ENCODE peak calls at places on chromosome 1, in nine cellular contexts. One of them, this sample, is unnamed.

GRCh38 chr1:70090875-70091274 is 114.5 kb downstream of the LRRC40 start:
- DNase-seq in GM12891: no peak
- DNase-seq in breast epithelium: no peak
- DNase-seq in suprapubic skin: no peak
- DNase-seq in stomach: no peak
- DNase-seq in endothelial cell of umbilical vein: no peak
- DNase-seq in upper lobe of left lung: no peak
- DNase-seq in transverse colon: no peak
- DNase-seq in K562: no peak
- DNase-seq in this sample: no peak

GRCh38 chr1:113133038-113133437 is 60.0 kb downstream of the LRIG2 start:
- DNase-seq in GM12891: no peak
- DNase-seq in breast epithelium: no peak
- DNase-seq in suprapubic skin: no peak
- DNase-seq in stomach: no peak
- DNase-seq in endothelial cell of umbilical vein: no peak
- DNase-seq in upper lobe of left lung: no peak
- DNase-seq in transverse colon: no peak
- DNase-seq in K562: no peak
- DNase-seq in this sample: no peak

GRCh38 chr1:230578621-230579020 is 63.7 kb upstream of the COG2 start:
- DNase-seq in GM12891: no peak
- DNase-seq in breast epithelium: no peak
- DNase-seq in suprapubic skin: no peak
- DNase-seq in stomach: no peak
- DNase-seq in endothelial cell of umbilical vein: no peak
- DNase-seq in upper lobe of left lung: no peak
- DNase-seq in transverse colon: no peak
- DNase-seq in K562: no peak
- DNase-seq in this sample: no peak

GRCh38 chr1:116164890-116165176 is 53.6 kb downstream of the MAB21L3 start:
- DNase-seq in GM12891: no peak
- DNase-seq in breast epithelium: no peak
- DNase-seq in suprapubic skin: no peak
- DNase-seq in stomach: no peak
- DNase-seq in endothelial cell of umbilical vein: no peak
- DNase-seq in upper lobe of left lung: no peak
- DNase-seq in transverse colon: no peak
- DNase-seq in K562: no peak
- DNase-seq in this sample: no peak

GRCh38 chr1:218164111-218164929 is 120.8 kb upstream of the RRP15 start:
- DNase-seq in GM12891: no peak
- DNase-seq in breast epithelium: no peak
- DNase-seq in suprapubic skin: no peak
- DNase-seq in stomach: no peak
- DNase-seq in endothelial cell of umbilical vein: peak
- DNase-seq in upper lobe of left lung: peak
- DNase-seq in transverse colon: peak
- DNase-seq in K562: no peak
- DNase-seq in this sample: peak

GRCh38 chr1:170660281-170660713 is 3.6 kb upstream of the PRRX1 start:
- DNase-seq in GM12891: no peak
- DNase-seq in breast epithelium: no peak
- DNase-seq in suprapubic skin: no peak
- DNase-seq in stomach: no peak
- DNase-seq in endothelial cell of umbilical vein: no peak
- DNase-seq in upper lobe of left lung: peak
- DNase-seq in transverse colon: no peak
- DNase-seq in K562: no peak
- DNase-seq in this sample: no peak

GRCh38 chr1:50214764-50215163 is 106.0 kb downstream of the ELAVL4 start:
- DNase-seq in GM12891: no peak
- DNase-seq in breast epithelium: no peak
- DNase-seq in suprapubic skin: no peak
- DNase-seq in stomach: no peak
- DNase-seq in endothelial cell of umbilical vein: no peak
- DNase-seq in upper lobe of left lung: peak
- DNase-seq in transverse colon: no peak
- DNase-seq in K562: no peak
- DNase-seq in this sample: no peak

GRCh38 chr1:48556161-48556850 is 84.3 kb upstream of the SPATA6 start:
- DNase-seq in GM12891: no peak
- DNase-seq in breast epithelium: no peak
- DNase-seq in suprapubic skin: no peak
- DNase-seq in stomach: no peak
- DNase-seq in endothelial cell of umbilical vein: no peak
- DNase-seq in upper lobe of left lung: no peak
- DNase-seq in transverse colon: no peak
- DNase-seq in K562: no peak
- DNase-seq in this sample: no peak

GRCh38 chr1:163124812-163125211 is 55.7 kb downstream of the RGS4 start:
- DNase-seq in GM12891: no peak
- DNase-seq in breast epithelium: no peak
- DNase-seq in suprapubic skin: no peak
- DNase-seq in stomach: no peak
- DNase-seq in endothelial cell of umbilical vein: no peak
- DNase-seq in upper lobe of left lung: no peak
- DNase-seq in transverse colon: no peak
- DNase-seq in K562: no peak
- DNase-seq in this sample: no peak

GRCh38 chr1:113981962-113982931 is 3.0 kb downstream of the OLFML3 start:
- DNase-seq in GM12891: no peak
- DNase-seq in breast epithelium: peak
- DNase-seq in suprapubic skin: no peak
- DNase-seq in stomach: peak
- DNase-seq in endothelial cell of umbilical vein: no peak
- DNase-seq in upper lobe of left lung: peak
- DNase-seq in transverse colon: peak
- DNase-seq in K562: no peak
- DNase-seq in this sample: no peak

GRCh38 chr1:224498574-224499170 is 64.1 kb upstream of the WDR26 start:
- DNase-seq in GM12891: no peak
- DNase-seq in breast epithelium: peak
- DNase-seq in suprapubic skin: no peak
- DNase-seq in stomach: no peak
- DNase-seq in endothelial cell of umbilical vein: peak
- DNase-seq in upper lobe of left lung: no peak
- DNase-seq in transverse colon: no peak
- DNase-seq in K562: no peak
- DNase-seq in this sample: no peak

GRCh38 chr1:51990478-51990965 is at the start of gene RAB3B:
- DNase-seq in GM12891: peak
- DNase-seq in breast epithelium: peak
- DNase-seq in suprapubic skin: no peak
- DNase-seq in stomach: peak
- DNase-seq in endothelial cell of umbilical vein: peak
- DNase-seq in upper lobe of left lung: peak
- DNase-seq in transverse colon: peak
- DNase-seq in K562: peak
- DNase-seq in this sample: peak

GRCh38 chr1:178502330-178502714 is 5.6 kb upstream of the CLEC20A start:
- DNase-seq in GM12891: no peak
- DNase-seq in breast epithelium: no peak
- DNase-seq in suprapubic skin: no peak
- DNase-seq in stomach: no peak
- DNase-seq in endothelial cell of umbilical vein: no peak
- DNase-seq in upper lobe of left lung: no peak
- DNase-seq in transverse colon: no peak
- DNase-seq in K562: no peak
- DNase-seq in this sample: no peak

GRCh38 chr1:200311256-200311655 is 98.6 kb downstream of the ZNF281 start:
- DNase-seq in GM12891: no peak
- DNase-seq in breast epithelium: no peak
- DNase-seq in suprapubic skin: no peak
- DNase-seq in stomach: no peak
- DNase-seq in endothelial cell of umbilical vein: no peak
- DNase-seq in upper lobe of left lung: no peak
- DNase-seq in transverse colon: no peak
- DNase-seq in K562: no peak
- DNase-seq in this sample: no peak

GRCh38 chr1:63042278-63042677 is 258.3 kb downstream of the ATG4C start:
- DNase-seq in GM12891: no peak
- DNase-seq in breast epithelium: no peak
- DNase-seq in suprapubic skin: no peak
- DNase-seq in stomach: no peak
- DNase-seq in endothelial cell of umbilical vein: no peak
- DNase-seq in upper lobe of left lung: no peak
- DNase-seq in transverse colon: no peak
- DNase-seq in K562: no peak
- DNase-seq in this sample: no peak

GRCh38 chr1:246002725-246003441 is 504.2 kb downstream of the SMYD3 start:
- DNase-seq in GM12891: peak
- DNase-seq in breast epithelium: peak
- DNase-seq in suprapubic skin: peak
- DNase-seq in stomach: peak
- DNase-seq in endothelial cell of umbilical vein: peak
- DNase-seq in upper lobe of left lung: peak
- DNase-seq in transverse colon: peak
- DNase-seq in K562: peak
- DNase-seq in this sample: peak

GRCh38 chr1:41758904-41759548 is 159.7 kb downstream of the HIVEP3 start:
- DNase-seq in GM12891: no peak
- DNase-seq in breast epithelium: no peak
- DNase-seq in suprapubic skin: no peak
- DNase-seq in stomach: no peak
- DNase-seq in endothelial cell of umbilical vein: peak
- DNase-seq in upper lobe of left lung: no peak
- DNase-seq in transverse colon: no peak
- DNase-seq in K562: no peak
- DNase-seq in this sample: no peak

GRCh38 chr1:157494093-157494492 is 58.2 kb downstream of the FCRL5 start:
- DNase-seq in GM12891: no peak
- DNase-seq in breast epithelium: no peak
- DNase-seq in suprapubic skin: no peak
- DNase-seq in stomach: no peak
- DNase-seq in endothelial cell of umbilical vein: no peak
- DNase-seq in upper lobe of left lung: no peak
- DNase-seq in transverse colon: no peak
- DNase-seq in K562: no peak
- DNase-seq in this sample: no peak

DNA sequence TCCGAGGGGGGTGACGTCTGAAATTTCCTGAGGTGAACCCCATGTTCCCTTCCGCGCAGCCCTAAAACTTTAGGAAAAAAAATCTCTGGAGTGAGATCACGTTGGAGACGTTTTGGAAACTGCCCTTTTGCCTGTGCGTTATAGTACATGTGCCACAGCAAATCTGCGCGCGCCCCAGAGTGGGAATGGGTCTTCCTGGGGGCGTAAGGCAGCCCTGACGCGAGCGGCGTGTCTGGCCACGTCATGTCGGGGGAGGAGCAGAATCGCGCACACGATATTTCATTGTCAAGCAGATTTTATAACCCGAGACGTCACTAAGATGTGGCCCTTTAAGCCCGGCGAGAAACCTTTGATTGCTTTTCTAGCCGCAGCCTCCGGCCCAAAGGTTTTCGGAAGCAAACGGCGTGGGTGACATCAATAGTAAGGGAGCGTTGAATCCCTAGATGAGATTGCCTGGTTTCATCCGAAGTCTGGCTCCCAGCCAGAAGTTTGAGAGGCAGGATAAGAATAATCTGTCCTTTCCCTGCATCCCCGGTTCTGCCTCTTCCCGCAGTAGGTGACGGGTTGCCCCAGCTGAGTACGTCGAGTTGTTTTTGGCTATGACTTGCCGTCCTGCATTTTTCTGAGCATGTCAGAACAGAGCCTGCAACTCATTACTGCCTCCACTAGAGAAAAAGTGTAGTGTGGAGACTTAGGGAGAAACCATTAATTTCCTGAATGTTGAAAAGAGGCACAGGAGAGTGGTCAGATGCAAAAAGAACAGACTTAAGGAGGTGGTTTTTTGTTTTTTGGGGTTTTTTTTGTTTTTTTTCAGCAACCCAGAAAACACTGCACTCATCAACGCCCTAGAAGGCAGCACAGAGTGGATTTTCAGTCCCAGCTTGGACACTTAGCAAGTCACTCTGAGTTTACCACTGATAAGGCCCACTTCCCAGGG is 800 bp upstream of the PMVK start:
- DNase-seq in GM12891: peak
- DNase-seq in breast epithelium: peak
- DNase-seq in suprapubic skin: peak
- DNase-seq in stomach: peak
- DNase-seq in endothelial cell of umbilical vein: peak
- DNase-seq in upper lobe of left lung: peak
- DNase-seq in transverse colon: peak
- DNase-seq in K562: peak
- DNase-seq in this sample: peak
- TF ChIP-seq POLR2A in GM12891: peak
- TF ChIP-seq POLR2A in breast epithelium: no peak
- TF ChIP-seq POLR2A in suprapubic skin: peak
- TF ChIP-seq POLR2A in stomach: no peak
- TF ChIP-seq POLR2A in endothelial cell of umbilical vein: peak
- TF ChIP-seq POLR2A in upper lobe of left lung: no peak
- TF ChIP-seq POLR2A in transverse colon: peak
- TF ChIP-seq POLR2A in K562: peak
- TF ChIP-seq POLR2A in this sample: peak

DNA sequence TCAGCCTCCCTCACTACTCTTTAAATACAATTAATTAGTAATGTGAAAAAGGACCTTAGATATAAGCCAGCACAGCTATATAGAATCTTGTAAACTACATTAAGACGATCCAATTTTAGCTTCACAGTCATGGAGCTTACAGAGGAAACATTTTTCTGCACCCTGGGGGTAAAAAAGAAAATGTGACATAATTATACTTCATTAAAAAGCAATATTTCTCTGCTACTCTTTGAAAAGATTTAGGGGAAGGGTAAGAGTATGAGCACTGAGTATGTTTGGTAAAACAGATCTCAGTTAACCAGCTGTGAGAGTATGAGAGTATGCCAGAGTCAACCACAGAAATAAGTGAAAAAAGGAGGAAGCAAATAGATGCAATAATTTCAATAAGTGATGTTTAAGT is 1415.9 kb downstream of the PLA2G4A start:
- DNase-seq in GM12891: no peak
- DNase-seq in breast epithelium: no peak
- DNase-seq in suprapubic skin: no peak
- DNase-seq in stomach: no peak
- DNase-seq in endothelial cell of umbilical vein: no peak
- DNase-seq in upper lobe of left lung: no peak
- DNase-seq in transverse colon: no peak
- DNase-seq in K562: no peak
- DNase-seq in this sample: no peak
- TF ChIP-seq POLR2AphosphoS5 in GM12891: no peak
- TF ChIP-seq POLR2AphosphoS5 in breast epithelium: no peak
- TF ChIP-seq POLR2AphosphoS5 in suprapubic skin: no peak
- TF ChIP-seq POLR2AphosphoS5 in stomach: no peak
- TF ChIP-seq POLR2AphosphoS5 in endothelial cell of umbilical vein: no peak
- TF ChIP-seq POLR2AphosphoS5 in upper lobe of left lung: no peak
- TF ChIP-seq POLR2AphosphoS5 in transverse colon: no peak
- TF ChIP-seq POLR2AphosphoS5 in K562: no peak
- TF ChIP-seq POLR2AphosphoS5 in this sample: no peak

GRCh38 chr1:19262047-19262446 is 10.4 kb downstream of the MRTO4 start:
- DNase-seq in GM12891: no peak
- DNase-seq in breast epithelium: no peak
- DNase-seq in suprapubic skin: no peak
- DNase-seq in stomach: no peak
- DNase-seq in endothelial cell of umbilical vein: no peak
- DNase-seq in upper lobe of left lung: no peak
- DNase-seq in transverse colon: no peak
- DNase-seq in K562: no peak
- DNase-seq in this sample: no peak
- TF ChIP-seq POLR2A in GM12891: no peak
- TF ChIP-seq POLR2A in breast epithelium: no peak
- TF ChIP-seq POLR2A in suprapubic skin: no peak
- TF ChIP-seq POLR2A in stomach: no peak
- TF ChIP-seq POLR2A in endothelial cell of umbilical vein: no peak
- TF ChIP-seq POLR2A in upper lobe of left lung: no peak
- TF ChIP-seq POLR2A in transverse colon: no peak
- TF ChIP-seq POLR2A in K562: peak
- TF ChIP-seq POLR2A in this sample: peak

GRCh38 chr1:3668585-3669300 is 16.4 kb downstream of the TP73 start:
- DNase-seq in GM12891: no peak
- DNase-seq in breast epithelium: peak
- DNase-seq in suprapubic skin: no peak
- DNase-seq in stomach: peak
- DNase-seq in endothelial cell of umbilical vein: no peak
- DNase-seq in upper lobe of left lung: peak
- DNase-seq in transverse colon: peak
- DNase-seq in K562: peak
- DNase-seq in this sample: no peak
- TF ChIP-seq POLR2AphosphoS5 in GM12891: no peak
- TF ChIP-seq POLR2AphosphoS5 in breast epithelium: no peak
- TF ChIP-seq POLR2AphosphoS5 in suprapubic skin: no peak
- TF ChIP-seq POLR2AphosphoS5 in stomach: no peak
- TF ChIP-seq POLR2AphosphoS5 in endothelial cell of umbilical vein: no peak
- TF ChIP-seq POLR2AphosphoS5 in upper lobe of left lung: no peak
- TF ChIP-seq POLR2AphosphoS5 in transverse colon: peak
- TF ChIP-seq POLR2AphosphoS5 in K562: no peak
- TF ChIP-seq POLR2AphosphoS5 in this sample: no peak

This sample was measured in GM12892.